ENCODE peak calls at places on chromosome 2, in nine cellular contexts. Q, X, S, G, M, E, R, O and N are unnamed samples.

GRCh38 chr2:159098374-159098773 is 129.9 kb downstream of the TANC1 start:
- DNase-seq in Q (no peak), X (no peak), S (no peak), G (no peak), M (no peak), E (no peak), R (no peak), O (no peak), N (no peak)

GRCh38 chr2:239235311-239235710 is 165.5 kb downstream of the HDAC4 start:
- DNase-seq in Q (no peak), X (no peak), S (no peak), G (no peak), M (no peak), E (no peak), R (no peak), O (no peak), N (peak; percentile 51)

GRCh38 chr2:109663721-109664120 is 49.6 kb downstream of the SOWAHC start:
- DNase-seq in Q (no peak), X (peak; percentile 55), S (peak; percentile 43), G (no peak), M (no peak), E (peak; percentile 34), R (no peak), O (peak; percentile 48), N (peak; percentile 88)

GRCh38 chr2:217930783-217931563 is 71.8 kb downstream of the TNS1 start:
- DNase-seq in Q (peak; percentile 63), X (no peak), S (no peak), G (no peak), M (no peak), E (no peak), R (no peak), O (no peak), N (peak; percentile 80)

GRCh38 chr2:153478289-153479261 is at the start of gene RPRM:
- DNase-seq in Q (peak; percentile 92), X (no peak), S (peak; percentile 87), G (peak; percentile 11), M (no peak), E (peak; percentile 48), R (peak; percentile 45), O (peak; percentile 14), N (no peak)

GRCh38 chr2:18961991-18962421 is 372.6 kb upstream of the NT5C1B start:
- DNase-seq in Q (peak; percentile 62), X (no peak), S (no peak), G (no peak), M (no peak), E (no peak), R (no peak), O (no peak), N (no peak)

GRCh38 chr2:157305713-157306110 is 19.9 kb downstream of the ERMN start:
- DNase-seq in Q (no peak), X (no peak), S (no peak), G (no peak), M (no peak), E (no peak), R (no peak), O (no peak), N (no peak)

GRCh38 chr2:239685556-239685955 is 284.7 kb upstream of the HDAC4 start:
- DNase-seq in Q (no peak), X (no peak), S (no peak), G (no peak), M (no peak), E (no peak), R (no peak), O (no peak), N (no peak)

GRCh38 chr2:183680573-183680972 is 556.3 kb downstream of the NUP35 start:
- DNase-seq in Q (no peak), X (no peak), S (no peak), G (no peak), M (no peak), E (no peak), R (no peak), O (no peak), N (no peak)

GRCh38 chr2:227703280-227703732 is 14.5 kb downstream of the SLC19A3 start:
- DNase-seq in Q (no peak), X (no peak), S (no peak), G (no peak), M (no peak), E (no peak), R (no peak), O (no peak), N (no peak)

GRCh38 chr2:119759451-119760236 is at the start of gene PTPN4:
- DNase-seq in Q (peak; percentile 99), X (peak; percentile 73), S (peak; percentile 97), G (peak; percentile 95), M (peak; percentile 91), E (peak; percentile 77), R (peak; percentile 98), O (peak; percentile 94), N (peak; percentile 90)

GRCh38 chr2:111160758-111161157 is 40.0 kb downstream of the BCL2L11 start:
- DNase-seq in Q (no peak), X (no peak), S (no peak), G (no peak), M (no peak), E (no peak), R (no peak), O (peak; percentile 69), N (no peak)

GRCh38 chr2:215529271-215529670 is 93.4 kb upstream of the FN1 start:
- DNase-seq in Q (no peak), X (no peak), S (no peak), G (no peak), M (no peak), E (no peak), R (no peak), O (no peak), N (no peak)

GRCh38 chr2:190979906-190980629 is 33.9 kb downstream of the STAT1 start:
- DNase-seq in Q (peak; percentile 84), X (no peak), S (peak; percentile 68), G (no peak), M (no peak), E (no peak), R (no peak), O (no peak), N (no peak)

GRCh38 chr2:168814046-168814445 is 11.6 kb downstream of the NOSTRIN start:
- DNase-seq in Q (no peak), X (no peak), S (no peak), G (no peak), M (no peak), E (no peak), R (no peak), O (no peak), N (no peak)

GRCh38 chr2:64742678-64743077 is 89.0 kb upstream of the SERTAD2 start:
- DNase-seq in Q (no peak), X (no peak), S (no peak), G (no peak), M (no peak), E (no peak), R (no peak), O (no peak), N (no peak)

GRCh38 chr2:109171444-109172334 is 42.7 kb downstream of the SH3RF3 start:
- DNase-seq in Q (no peak), X (no peak), S (no peak), G (no peak), M (no peak), E (no peak), R (peak; percentile 27), O (peak; percentile 96), N (peak; percentile 74)

GRCh38 chr2:22455086-22455485 is 929.9 kb upstream of the KLHL29 start:
- DNase-seq in Q (no peak), X (no peak), S (no peak), G (no peak), M (no peak), E (no peak), R (no peak), O (no peak), N (no peak)

GRCh38 chr2:219702796-219703545 is 75.5 kb downstream of the SLC4A3 start:
- DNase-seq in Q (no peak), X (no peak), S (no peak), G (no peak), M (no peak), E (no peak), R (no peak), O (no peak), N (peak; percentile 51)

GRCh38 chr2:219417374-219417773 is 803 bp upstream of the DES start:
- DNase-seq in Q (no peak), X (no peak), S (no peak), G (peak; percentile 43), M (no peak), E (no peak), R (no peak), O (no peak), N (no peak)

GRCh38 chr2:8544168-8544785 is 137.6 kb upstream of the ID2 start:
- DNase-seq in Q (peak; percentile 35), X (no peak), S (no peak), G (no peak), M (no peak), E (peak; percentile 22), R (no peak), O (no peak), N (no peak)

GRCh38 chr2:128640166-128640846 is 321.6 kb upstream of the HS6ST1 start:
- DNase-seq in Q (no peak), X (no peak), S (no peak), G (no peak), M (no peak), E (no peak), R (no peak), O (no peak), N (no peak)

GRCh38 chr2:236016496-236016895 is 151.7 kb downstream of the GBX2 start:
- DNase-seq in Q (no peak), X (no peak), S (no peak), G (no peak), M (no peak), E (no peak), R (no peak), O (no peak), N (no peak)

GRCh38 chr2:30798536-30798991 is 8.7 kb downstream of the CAPN13 start:
- DNase-seq in Q (no peak), X (no peak), S (no peak), G (no peak), M (no peak), E (no peak), R (no peak), O (no peak), N (no peak)

GRCh38 chr2:121362776-121363175 is 77.8 kb upstream of the TFCP2L1 start:
- DNase-seq in Q (no peak), X (no peak), S (no peak), G (no peak), M (no peak), E (no peak), R (no peak), O (no peak), N (no peak)

GRCh38 chr2:109353806-109354745 is 225.1 kb downstream of the SH3RF3 start:
- DNase-seq in Q (no peak), X (no peak), S (no peak), G (no peak), M (no peak), E (no peak), R (no peak), O (no peak), N (no peak)

GRCh38 chr2:180694445-180695421 is 285.7 kb upstream of the UBE2E3 start:
- DNase-seq in Q (no peak), X (no peak), S (no peak), G (no peak), M (no peak), E (no peak), R (no peak), O (no peak), N (no peak)

GRCh38 chr2:112615051-112615450 is 30.6 kb downstream of the CHCHD5 start:
- DNase-seq in Q (no peak), X (no peak), S (no peak), G (no peak), M (no peak), E (no peak), R (no peak), O (no peak), N (no peak)

GRCh38 chr2:46073540-46074018 is 223.6 kb upstream of the EPAS1 start:
- DNase-seq in Q (no peak), X (no peak), S (no peak), G (no peak), M (no peak), E (no peak), R (no peak), O (peak; percentile 97), N (no peak)

GRCh38 chr2:111883661-111884591 is at the start of gene ANAPC1:
- DNase-seq in Q (peak; percentile 97), X (peak; percentile 66), S (peak; percentile 74), G (peak; percentile 78), M (peak; percentile 65), E (peak; percentile 48), R (peak; percentile 75), O (peak; percentile 52), N (no peak)

GRCh38 chr2:199309973-199310372 is 147.8 kb downstream of the SATB2 start:
- DNase-seq in Q (no peak), X (no peak), S (peak; percentile 81), G (no peak), M (no peak), E (no peak), R (no peak), O (no peak), N (no peak)